ENCODE peak calls at places on chromosome 4, in seven cellular contexts. One of them, this sample, is unnamed.

GRCh38 chr4:76357981-76358380 is 51.4 kb downstream of the STBD1 start:
- DNase-seq in left ventricle myocardium inferior: no peak
- DNase-seq in neural crest cell: no peak
- DNase-seq in NB4: no peak
- DNase-seq in LNCaP clone FGC: no peak
- DNase-seq in GM06990: no peak
- DNase-seq in keratinocyte: no peak
- DNase-seq in this sample: no peak

GRCh38 chr4:186307497-186307896 is 41.5 kb downstream of the F11 start:
- DNase-seq in left ventricle myocardium inferior: no peak
- DNase-seq in neural crest cell: no peak
- DNase-seq in NB4: no peak
- DNase-seq in LNCaP clone FGC: no peak
- DNase-seq in GM06990: no peak
- DNase-seq in keratinocyte: no peak
- DNase-seq in this sample: no peak

GRCh38 chr4:168101026-168101425 is 8.7 kb downstream of the ANXA10 start:
- DNase-seq in left ventricle myocardium inferior: no peak
- DNase-seq in neural crest cell: no peak
- DNase-seq in NB4: no peak
- DNase-seq in LNCaP clone FGC: no peak
- DNase-seq in GM06990: no peak
- DNase-seq in keratinocyte: no peak
- DNase-seq in this sample: no peak

GRCh38 chr4:25861951-25862410 is 807 bp downstream of the SEL1L3 start:
- DNase-seq in left ventricle myocardium inferior: peak
- DNase-seq in neural crest cell: no peak
- DNase-seq in NB4: peak
- DNase-seq in LNCaP clone FGC: peak
- DNase-seq in GM06990: peak
- DNase-seq in keratinocyte: no peak
- DNase-seq in this sample: peak

GRCh38 chr4:150297861-150298474 is 219.7 kb downstream of the DCLK2 start:
- DNase-seq in left ventricle myocardium inferior: no peak
- DNase-seq in neural crest cell: peak
- DNase-seq in NB4: peak
- DNase-seq in LNCaP clone FGC: peak
- DNase-seq in GM06990: no peak
- DNase-seq in keratinocyte: no peak
- DNase-seq in this sample: peak

GRCh38 chr4:180060159-180060889 is 2182.9 kb upstream of the TENM3 start:
- DNase-seq in left ventricle myocardium inferior: no peak
- DNase-seq in neural crest cell: no peak
- DNase-seq in NB4: peak
- DNase-seq in LNCaP clone FGC: no peak
- DNase-seq in GM06990: no peak
- DNase-seq in keratinocyte: no peak
- DNase-seq in this sample: no peak

GRCh38 chr4:112411781-112412281 is 104.1 kb downstream of the NEUROG2 start:
- DNase-seq in left ventricle myocardium inferior: no peak
- DNase-seq in neural crest cell: no peak
- DNase-seq in NB4: no peak
- DNase-seq in LNCaP clone FGC: no peak
- DNase-seq in GM06990: no peak
- DNase-seq in keratinocyte: no peak
- DNase-seq in this sample: no peak

GRCh38 chr4:13701937-13702446 is 74.5 kb upstream of the BOD1L1 start:
- DNase-seq in left ventricle myocardium inferior: no peak
- DNase-seq in neural crest cell: no peak
- DNase-seq in NB4: peak
- DNase-seq in LNCaP clone FGC: no peak
- DNase-seq in GM06990: no peak
- DNase-seq in keratinocyte: no peak
- DNase-seq in this sample: no peak

GRCh38 chr4:69104719-69105275 is 8.5 kb downstream of the UGT2B7 start:
- DNase-seq in left ventricle myocardium inferior: no peak
- DNase-seq in neural crest cell: no peak
- DNase-seq in NB4: no peak
- DNase-seq in LNCaP clone FGC: no peak
- DNase-seq in GM06990: no peak
- DNase-seq in keratinocyte: no peak
- DNase-seq in this sample: no peak

GRCh38 chr4:109011241-109012031 is 248.6 kb upstream of the ETNPPL start:
- DNase-seq in left ventricle myocardium inferior: no peak
- DNase-seq in neural crest cell: no peak
- DNase-seq in NB4: no peak
- DNase-seq in LNCaP clone FGC: no peak
- DNase-seq in GM06990: no peak
- DNase-seq in keratinocyte: no peak
- DNase-seq in this sample: no peak

GRCh38 chr4:137414802-137415201 is 117.5 kb downstream of the PCDH18 start:
- DNase-seq in left ventricle myocardium inferior: no peak
- DNase-seq in neural crest cell: no peak
- DNase-seq in NB4: no peak
- DNase-seq in LNCaP clone FGC: no peak
- DNase-seq in GM06990: no peak
- DNase-seq in keratinocyte: no peak
- DNase-seq in this sample: no peak

GRCh38 chr4:112005027-112005426 is 140.2 kb upstream of the FAM241A start:
- DNase-seq in left ventricle myocardium inferior: no peak
- DNase-seq in neural crest cell: no peak
- DNase-seq in NB4: no peak
- DNase-seq in LNCaP clone FGC: no peak
- DNase-seq in GM06990: no peak
- DNase-seq in keratinocyte: no peak
- DNase-seq in this sample: no peak

GRCh38 chr4:52621567-52621966 is 37.5 kb downstream of the USP46 start:
- DNase-seq in left ventricle myocardium inferior: no peak
- DNase-seq in neural crest cell: no peak
- DNase-seq in NB4: no peak
- DNase-seq in LNCaP clone FGC: no peak
- DNase-seq in GM06990: no peak
- DNase-seq in keratinocyte: no peak
- DNase-seq in this sample: no peak

GRCh38 chr4:7186081-7186480 is 6.3 kb upstream of the SORCS2 start:
- DNase-seq in left ventricle myocardium inferior: no peak
- DNase-seq in neural crest cell: no peak
- DNase-seq in NB4: no peak
- DNase-seq in LNCaP clone FGC: no peak
- DNase-seq in GM06990: no peak
- DNase-seq in keratinocyte: no peak
- DNase-seq in this sample: peak

GRCh38 chr4:7573692-7574091 is 139.0 kb upstream of the PSAPL1 start:
- DNase-seq in left ventricle myocardium inferior: no peak
- DNase-seq in neural crest cell: no peak
- DNase-seq in NB4: no peak
- DNase-seq in LNCaP clone FGC: no peak
- DNase-seq in GM06990: no peak
- DNase-seq in keratinocyte: no peak
- DNase-seq in this sample: no peak

GRCh38 chr4:56655209-56655626 is 25.9 kb downstream of the HOPX start:
- DNase-seq in left ventricle myocardium inferior: peak
- DNase-seq in neural crest cell: peak
- DNase-seq in NB4: no peak
- DNase-seq in LNCaP clone FGC: no peak
- DNase-seq in GM06990: no peak
- DNase-seq in keratinocyte: no peak
- DNase-seq in this sample: no peak

GRCh38 chr4:113684534-113685091 is 76.9 kb downstream of the CAMK2D start:
- DNase-seq in left ventricle myocardium inferior: peak
- DNase-seq in neural crest cell: no peak
- DNase-seq in NB4: peak
- DNase-seq in LNCaP clone FGC: no peak
- DNase-seq in GM06990: no peak
- DNase-seq in keratinocyte: no peak
- DNase-seq in this sample: peak

GRCh38 chr4:88275516-88275915 is 8.8 kb downstream of the PPM1K start:
- DNase-seq in left ventricle myocardium inferior: no peak
- DNase-seq in neural crest cell: no peak
- DNase-seq in NB4: peak
- DNase-seq in LNCaP clone FGC: no peak
- DNase-seq in GM06990: no peak
- DNase-seq in keratinocyte: no peak
- DNase-seq in this sample: no peak

GRCh38 chr4:1183985-1184773 is 11.8 kb upstream of the SPON2 start:
- DNase-seq in left ventricle myocardium inferior: no peak
- DNase-seq in neural crest cell: no peak
- DNase-seq in NB4: peak
- DNase-seq in LNCaP clone FGC: no peak
- DNase-seq in GM06990: no peak
- DNase-seq in keratinocyte: no peak
- DNase-seq in this sample: no peak

GRCh38 chr4:13089659-13089998 is 394.5 kb downstream of the RAB28 start:
- DNase-seq in left ventricle myocardium inferior: no peak
- DNase-seq in neural crest cell: no peak
- DNase-seq in NB4: no peak
- DNase-seq in LNCaP clone FGC: no peak
- DNase-seq in GM06990: no peak
- DNase-seq in keratinocyte: no peak
- DNase-seq in this sample: no peak

GRCh38 chr4:143185253-143186107 is 763 bp downstream of the USP38 start:
- DNase-seq in left ventricle myocardium inferior: peak
- DNase-seq in neural crest cell: peak
- DNase-seq in NB4: peak
- DNase-seq in LNCaP clone FGC: no peak
- DNase-seq in GM06990: no peak
- DNase-seq in keratinocyte: no peak
- DNase-seq in this sample: peak

GRCh38 chr4:8851321-8852117 is 20.1 kb downstream of the HMX1 start:
- DNase-seq in left ventricle myocardium inferior: peak
- DNase-seq in neural crest cell: no peak
- DNase-seq in NB4: no peak
- DNase-seq in LNCaP clone FGC: no peak
- DNase-seq in GM06990: no peak
- DNase-seq in keratinocyte: no peak
- DNase-seq in this sample: no peak

GRCh38 chr4:98565646-98566403 is 92.6 kb downstream of the TSPAN5 start:
- DNase-seq in left ventricle myocardium inferior: no peak
- DNase-seq in neural crest cell: no peak
- DNase-seq in NB4: no peak
- DNase-seq in LNCaP clone FGC: no peak
- DNase-seq in GM06990: no peak
- DNase-seq in keratinocyte: no peak
- DNase-seq in this sample: no peak

GRCh38 chr4:79638735-79639134 is 230.7 kb upstream of the GK2 start:
- DNase-seq in left ventricle myocardium inferior: no peak
- DNase-seq in neural crest cell: no peak
- DNase-seq in NB4: no peak
- DNase-seq in LNCaP clone FGC: no peak
- DNase-seq in GM06990: no peak
- DNase-seq in keratinocyte: no peak
- DNase-seq in this sample: no peak
- TF ChIP-seq CTCF in left ventricle myocardium inferior: no peak
- TF ChIP-seq CTCF in neural crest cell: no peak
- TF ChIP-seq CTCF in NB4: no peak
- TF ChIP-seq CTCF in LNCaP clone FGC: no peak
- TF ChIP-seq CTCF in GM06990: no peak
- TF ChIP-seq CTCF in keratinocyte: no peak
- TF ChIP-seq CTCF in this sample: no peak

DNA sequence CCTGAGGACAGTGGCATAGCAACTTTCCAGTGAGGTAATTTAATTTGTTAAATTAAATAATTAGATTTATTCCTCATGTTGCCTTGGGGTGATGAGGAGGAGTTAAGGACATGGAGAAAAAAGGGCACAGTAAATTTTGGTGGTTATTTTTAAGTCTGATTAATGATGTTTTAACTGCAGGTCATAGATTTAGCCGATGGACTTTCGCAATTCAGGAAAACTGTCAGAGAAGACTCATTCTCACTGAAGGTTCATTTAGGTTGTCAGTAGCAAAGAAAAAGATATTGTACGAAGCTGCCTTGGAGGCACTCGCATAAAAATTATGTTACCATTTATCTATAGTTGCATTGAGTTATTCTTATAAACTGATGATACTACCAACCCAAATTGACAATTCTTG is 164.2 kb upstream of the PITX2 start:
- DNase-seq in left ventricle myocardium inferior: no peak
- DNase-seq in neural crest cell: no peak
- DNase-seq in NB4: no peak
- DNase-seq in LNCaP clone FGC: no peak
- DNase-seq in GM06990: no peak
- DNase-seq in keratinocyte: no peak
- DNase-seq in this sample: no peak
- TF ChIP-seq CTCF in left ventricle myocardium inferior: no peak
- TF ChIP-seq CTCF in neural crest cell: no peak
- TF ChIP-seq CTCF in NB4: no peak
- TF ChIP-seq CTCF in LNCaP clone FGC: no peak
- TF ChIP-seq CTCF in GM06990: no peak
- TF ChIP-seq CTCF in keratinocyte: no peak
- TF ChIP-seq CTCF in this sample: no peak

GRCh38 chr4:146654976-146655761 is 16.5 kb downstream of the POU4F2 start:
- DNase-seq in left ventricle myocardium inferior: no peak
- DNase-seq in neural crest cell: peak
- DNase-seq in NB4: no peak
- DNase-seq in LNCaP clone FGC: no peak
- DNase-seq in GM06990: no peak
- DNase-seq in keratinocyte: no peak
- DNase-seq in this sample: no peak
- TF ChIP-seq CTCF in left ventricle myocardium inferior: peak
- TF ChIP-seq CTCF in neural crest cell: peak
- TF ChIP-seq CTCF in NB4: no peak
- TF ChIP-seq CTCF in LNCaP clone FGC: no peak
- TF ChIP-seq CTCF in GM06990: no peak
- TF ChIP-seq CTCF in keratinocyte: no peak
- TF ChIP-seq CTCF in this sample: no peak

DNA sequence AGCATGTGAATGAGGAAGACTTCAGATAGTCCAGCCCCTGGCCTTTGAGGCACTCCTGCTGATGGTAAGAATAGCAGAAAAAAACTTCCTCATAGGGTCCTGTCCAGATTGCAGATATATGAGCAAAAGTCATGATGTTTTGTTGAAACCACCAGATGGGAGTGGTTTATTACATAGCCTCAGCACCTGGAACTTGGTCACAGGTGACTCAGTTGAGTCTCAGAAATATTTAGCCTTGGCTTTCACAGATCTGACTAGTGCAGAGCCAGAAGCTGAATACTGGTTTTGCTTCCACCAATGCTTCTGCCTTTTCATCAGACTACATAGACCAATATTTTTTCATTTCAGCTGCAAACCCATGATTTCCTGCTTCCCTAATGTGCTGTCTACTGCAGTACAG is 994.9 kb upstream of the SLIT2 start:
- DNase-seq in left ventricle myocardium inferior: no peak
- DNase-seq in neural crest cell: no peak
- DNase-seq in NB4: no peak
- DNase-seq in LNCaP clone FGC: no peak
- DNase-seq in GM06990: no peak
- DNase-seq in keratinocyte: no peak
- DNase-seq in this sample: no peak
- TF ChIP-seq CTCF in left ventricle myocardium inferior: no peak
- TF ChIP-seq CTCF in neural crest cell: no peak
- TF ChIP-seq CTCF in NB4: no peak
- TF ChIP-seq CTCF in LNCaP clone FGC: no peak
- TF ChIP-seq CTCF in GM06990: no peak
- TF ChIP-seq CTCF in keratinocyte: no peak
- TF ChIP-seq CTCF in this sample: no peak

GRCh38 chr4:48557478-48557877 is 67.4 kb downstream of the ZAR1 start:
- DNase-seq in left ventricle myocardium inferior: no peak
- DNase-seq in neural crest cell: no peak
- DNase-seq in NB4: peak
- DNase-seq in LNCaP clone FGC: no peak
- DNase-seq in GM06990: no peak
- DNase-seq in keratinocyte: no peak
- DNase-seq in this sample: no peak
- TF ChIP-seq CTCF in left ventricle myocardium inferior: peak
- TF ChIP-seq CTCF in neural crest cell: peak
- TF ChIP-seq CTCF in NB4: peak
- TF ChIP-seq CTCF in LNCaP clone FGC: peak
- TF ChIP-seq CTCF in GM06990: peak
- TF ChIP-seq CTCF in keratinocyte: peak
- TF ChIP-seq CTCF in this sample: no peak